ENCODE peak calls at places on chromosomes 16 and 17, in four cellular contexts. T, W, F and U are unnamed samples. For H3K4me1, the result is how much of the 10 kb centered on the place peaks cover.

GRCh38 chr17:17836818-17837379 is at the start of gene SREBF1:
- DNase-seq in W (peak), T (no peak), F (peak), U (peak)

GRCh38 chr17:34269969-34270368 is at the start of gene CCL7:
- DNase-seq in F (no peak), W (no peak), T (no peak), U (no peak)

GRCh38 chr16:353404-354285 is 1.1 kb upstream of the AXIN1 start:
- DNase-seq in F (peak), T (peak), W (peak), U (no peak)

GRCh38 chr16:85162478-85163277 is 50.4 kb upstream of the CIBAR2 start:
- DNase-seq in W (no peak), T (no peak), F (no peak), U (peak)

GRCh38 chr17:64491995-64492394 is 4.9 kb downstream of the POLG2 start:
- DNase-seq in W (no peak), F (no peak), T (peak), U (no peak)

GRCh38 chr17:40551091-40551873 is 14.0 kb downstream of the CCR7 start:
- DNase-seq in W (peak), T (no peak), F (peak), U (peak)

GRCh38 chr17:62725791-62726249 is 82.3 kb downstream of the MARCHF10 start:
- DNase-seq in W (no peak), T (peak), F (no peak), U (no peak)

GRCh38 chr17:45705123-45706009 is 78.8 kb upstream of the CRHR1 start:
- DNase-seq in W (no peak), F (no peak), T (peak), U (no peak)

GRCh38 chr16:642189-643049 is 791 bp downstream of the MCRIP2 start:
- DNase-seq in W (no peak), T (no peak), F (peak), U (peak)

GRCh38 chr16:46961373-46962353 is 11.8 kb downstream of the DNAJA2 start:
- DNase-seq in W (peak), T (peak), F (no peak), U (no peak)

GRCh38 chr17:40949406-40949805 is 12.0 kb upstream of the KRT23 start:
- DNase-seq in W (no peak), T (no peak), F (no peak), U (no peak)

GRCh38 chr17:74132354-74132753 is 71.1 kb upstream of the RPL38 start:
- DNase-seq in T (peak), F (no peak), W (no peak), U (no peak)

GRCh38 chr16:3187798-3188674 is at the start of gene OR1F1:
- DNase-seq in F (no peak), T (peak), W (peak), U (no peak)

GRCh38 chr17:7756968-7757367 is 39.4 kb downstream of the DNAH2 start:
- DNase-seq in W (no peak), F (no peak), T (no peak), U (no peak)

GRCh38 chr17:4738136-4739121 is 1.2 kb upstream of the ZMYND15 start:
- DNase-seq in W (peak), F (peak), T (peak), U (no peak)

GRCh38 chr16:2473999-2474876 is 689 bp upstream of the TBC1D24 start:
- DNase-seq in W (peak), T (peak), F (peak), U (peak)

GRCh38 chr17:74257311-74257710 is 16.7 kb upstream of the DNAI2 start:
- DNase-seq in W (no peak), T (no peak), F (no peak), U (no peak)

GRCh38 chr17:57109393-57110151 is 24.5 kb downstream of the AKAP1 start:
- DNase-seq in F (no peak), W (no peak), T (no peak), U (peak)

GRCh38 chr16:66776457-66776856 is 24.9 kb downstream of the TERB1 start:
- DNase-seq in T (no peak), F (no peak), W (no peak), U (no peak)

GRCh38 chr17:2724783-2725164 is 13.2 kb upstream of the CLUH start:
- DNase-seq in F (no peak), T (peak), W (peak), U (no peak)

GRCh38 chr17:57197672-57198071 is 58.7 kb upstream of the MSI2 start:
- DNase-seq in F (no peak), T (no peak), W (no peak), U (no peak)

GRCh38 chr17:63246344-63246743 is 199.8 kb downstream of the CYB561 start:
- DNase-seq in F (no peak), T (no peak), W (no peak), U (no peak)

GRCh38 chr17:43620147-43620944 is 41.4 kb downstream of the MEOX1 start:
- DNase-seq in F (no peak), W (no peak), T (no peak), U (no peak)

GRCh38 chr16:65546353-65546791 is 424.5 kb upstream of the CDH11 start:
- DNase-seq in F (no peak), W (no peak), T (no peak), U (no peak)

GRCh38 chr16:84879569-84880487 is 60.0 kb downstream of the CRISPLD2 start:
- DNase-seq in W (no peak), T (peak), F (no peak), U (peak)

GRCh38 chr17:38911081-38911730 is 14.2 kb upstream of the LASP1NB start:
- DNase-seq in W (no peak), F (peak), T (no peak), U (no peak)

GRCh38 chr16:58862334-58863024 is 128.4 kb upstream of the GOT2 start:
- DNase-seq in W (no peak), T (no peak), F (no peak), U (no peak)

GRCh38 chr16:12658506-12658905 is 145.2 kb downstream of the CPPED1 start:
- DNase-seq in W (peak), T (no peak), F (no peak), U (no peak)

GRCh38 chr16:64356267-64356666 is 765.6 kb downstream of the CDH11 start:
- DNase-seq in T (no peak), F (no peak), W (no peak), U (no peak)

GRCh38 chr16:86228713-86229112 is 281.6 kb upstream of the FOXF1 start:
- DNase-seq in W (no peak), T (no peak), F (no peak), U (no peak)

GRCh38 chr17:35879748-35880654 is at the start of gene CCL5:
- DNase-seq in F (no peak), T (peak), W (peak), U (no peak)

GRCh38 chr16:67538666-67539101 is 10.1 kb downstream of the RIPOR1 start:
- DNase-seq in F (no peak), W (no peak), T (no peak), U (no peak)

GRCh38 chr16:13120557-13120956 is 219.2 kb downstream of the SHISA9 start:
- DNase-seq in F (no peak), W (no peak), T (no peak), U (no peak)

GRCh38 chr17:28426081-28426519 is 20.1 kb upstream of the SLC46A1 start:
- DNase-seq in T (no peak), W (no peak), F (no peak), U (no peak)

GRCh38 chr17:79985361-79985760 is 50.3 kb downstream of the TBC1D16 start:
- DNase-seq in T (no peak), F (peak), W (peak), U (no peak)

GRCh38 chr17:81582769-81583168 is 30.6 kb upstream of the FAAP100 start:
- DNase-seq in W (no peak), T (no peak), F (no peak), U (no peak)

GRCh38 chr16:87896924-87897562 is 27.7 kb upstream of the SLC7A5 start:
- DNase-seq in T (no peak), F (no peak), W (no peak), U (no peak)

GRCh38 chr17:7235693-7236665 is 1.7 kb upstream of the DVL2 start:
- DNase-seq in W (no peak), F (no peak), T (peak), U (no peak)

GRCh38 chr16:71917900-71918299 is 22.6 kb downstream of the IST1 start:
- DNase-seq in W (no peak), F (no peak), T (no peak), U (no peak)
- H3K4me1 ChIP-seq in W (under half), F (under half), T (under half), U (half or more)

GRCh38 chr17:77854759-77855745 is 103.5 kb upstream of the TNRC6C start:
- DNase-seq in W (no peak), F (no peak), T (no peak), U (no peak)
- H3K4me1 ChIP-seq in W (under half), F (under half), T (under half), U (under half)

GRCh38 chr17:1515640-1516402 is 591 bp downstream of the INPP5K start:
- DNase-seq in T (peak), W (peak), F (peak), U (no peak)

GRCh38 chr17:1509255-1509943 is 7.0 kb downstream of the INPP5K start:
- DNase-seq in F (no peak), T (no peak), W (no peak), U (no peak)

GRCh38 chr17:1511290-1511689 is 5.1 kb downstream of the INPP5K start:
- DNase-seq in F (no peak), T (no peak), W (no peak), U (peak)

GRCh38 chr17:1511756-1512321 is 4.6 kb downstream of the INPP5K start:
- DNase-seq in W (no peak), T (peak), F (no peak), U (no peak)

DNA sequence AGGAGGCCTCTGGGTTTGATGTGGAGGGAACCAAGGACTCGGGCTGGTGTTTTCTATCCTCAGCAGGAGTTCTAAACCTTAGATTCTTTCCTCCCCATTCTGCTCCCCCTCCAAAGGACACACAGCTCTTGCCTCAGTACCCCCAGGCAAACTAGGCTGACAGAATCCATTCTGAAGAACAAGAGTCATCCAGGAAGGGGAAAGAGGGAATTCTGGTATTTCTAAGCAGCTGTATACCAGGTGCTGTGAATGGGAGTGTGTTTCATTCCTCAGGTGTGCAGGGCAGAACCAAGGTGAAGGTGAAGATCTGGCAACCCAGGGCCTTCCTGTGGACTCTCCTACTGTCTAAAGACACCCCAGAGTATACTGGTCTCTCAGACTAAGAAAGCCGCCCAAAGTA is 4.1 kb downstream of the INPP5K start:
- DNase-seq in W (no peak), F (no peak), T (peak), U (no peak)
- H3K4me1 ChIP-seq in W (under half), F (half or more), T (under half), U (half or more)

GRCh38 chr17:77182205-77182604 is 41.4 kb downstream of the SEC14L1 start:
- DNase-seq in F (no peak), T (no peak), W (no peak), U (no peak)

GRCh38 chr17:77182773-77183172 is 42.0 kb downstream of the SEC14L1 start:
- DNase-seq in F (no peak), W (no peak), T (no peak), U (no peak)

GRCh38 chr17:77178586-77178985 is 37.8 kb downstream of the SEC14L1 start:
- DNase-seq in W (no peak), T (no peak), F (no peak), U (no peak)

GRCh38 chr17:77178050-77178449 is 37.3 kb downstream of the SEC14L1 start:
- DNase-seq in T (no peak), W (no peak), F (no peak), U (no peak)

DNA sequence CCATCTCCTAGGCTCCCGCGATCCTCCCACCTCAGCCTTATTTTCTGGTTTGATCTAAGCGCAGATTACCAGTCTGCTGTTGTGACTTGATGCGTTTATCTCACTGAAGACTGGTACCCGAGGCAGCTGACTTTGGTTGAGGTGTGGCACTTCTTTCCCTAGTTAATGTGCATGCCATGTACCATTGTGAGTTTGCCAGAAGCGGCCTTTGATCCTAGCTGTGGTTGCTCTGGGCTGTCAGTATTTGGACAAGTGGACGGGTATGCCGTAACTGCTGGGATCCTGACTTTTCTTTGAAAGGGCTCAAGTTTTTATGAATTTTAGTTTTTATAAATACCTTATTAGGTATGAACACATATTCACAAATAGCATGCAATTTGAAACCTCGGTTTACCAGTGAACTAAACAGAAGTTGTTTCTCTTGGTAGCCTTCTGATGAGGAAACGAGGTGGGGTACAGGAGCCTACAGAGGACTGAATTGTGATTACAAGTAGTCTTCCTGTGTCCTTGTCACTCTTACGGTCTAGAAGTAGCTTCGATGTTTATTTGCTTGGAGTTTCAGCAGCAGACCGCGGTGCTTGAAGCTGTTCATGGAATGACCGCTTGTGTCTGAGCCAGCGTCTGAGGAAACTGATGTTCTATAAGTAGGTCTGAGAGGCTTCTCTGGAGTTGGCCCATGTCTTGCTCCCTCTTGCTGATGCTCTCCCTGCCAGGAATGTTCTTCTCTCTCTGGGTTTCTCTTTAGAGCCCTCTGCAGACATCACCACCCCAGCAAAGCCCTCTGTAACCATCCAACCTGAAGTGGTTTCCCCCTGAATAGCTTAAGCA is 39.9 kb downstream of the SEC14L1 start:
- DNase-seq in F (no peak), W (no peak), T (no peak), U (no peak)
- H3K4me1 ChIP-seq in F (half or more), W (under half), T (under half), U (half or more)

DNA sequence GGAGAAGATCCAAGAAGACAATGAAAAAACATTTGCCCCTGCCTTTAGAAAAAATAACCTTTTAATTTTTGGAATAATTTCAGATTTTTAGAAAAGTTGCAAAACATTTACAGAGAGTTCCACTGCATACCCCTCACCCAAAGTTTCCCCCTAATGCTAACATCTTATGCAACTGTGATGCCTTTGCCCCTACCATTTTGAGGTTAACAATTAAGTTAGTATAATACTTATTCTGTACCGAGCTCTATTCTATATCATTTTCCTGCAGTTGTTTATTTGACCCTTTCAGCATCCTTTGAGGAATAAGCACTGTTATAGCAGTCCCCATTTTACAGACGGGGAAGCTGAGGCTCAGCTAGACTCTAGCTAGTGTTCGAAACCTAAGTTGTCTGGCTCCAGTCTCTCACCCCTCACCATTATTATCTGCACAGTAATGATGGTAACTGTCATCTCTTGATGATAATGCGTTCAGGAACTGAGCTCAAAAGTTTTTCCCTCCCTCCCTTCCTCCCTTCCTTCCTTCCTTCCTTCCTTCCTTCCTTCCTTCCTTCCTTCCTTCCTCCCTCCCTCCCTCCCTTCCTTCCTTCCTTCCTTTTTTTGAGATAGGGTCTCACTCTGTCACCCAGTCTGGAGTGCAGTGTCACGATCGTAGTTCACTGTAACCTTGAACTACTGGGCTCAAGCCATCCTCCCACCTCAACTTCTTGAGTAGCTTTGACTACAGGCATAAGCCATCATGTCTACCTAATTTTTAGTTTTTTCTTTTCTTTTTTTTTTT is 66.6 kb downstream of the PRKCB start:
- DNase-seq in W (no peak), T (no peak), F (no peak), U (no peak)
- H3K4me1 ChIP-seq in W (half or more), T (under half), F (under half), U (under half)